ENCODE peak calls at places on chromosome 21, in five cellular contexts. P is HepG2, T is NT2/D1, B is H1, E is GM12878. M is an unnamed sample.

GRCh38 chr21:38990424-38990794 is 184.7 kb downstream of the ETS2 start:
- DNase-seq in P (peak; percentile 61), T (no peak), B (no peak), E (no peak), M (no peak)

GRCh38 chr21:33011462-33011861 is 14.3 kb upstream of the OLIG2 start:
- DNase-seq in P (peak; percentile 57), T (no peak), B (peak; percentile 6), E (no peak), M (no peak)

GRCh38 chr21:31596055-31596454 is 63.4 kb upstream of the SOD1 start:
- DNase-seq in P (no peak), T (no peak), B (no peak), E (no peak), M (no peak)

GRCh38 chr21:28636988-28637691 is 355.5 kb downstream of the LTN1 start:
- DNase-seq in P (no peak), T (no peak), B (no peak), E (no peak), M (no peak)

GRCh38 chr21:25691931-25692330 is 42.8 kb downstream of the ATP5PF start:
- DNase-seq in P (no peak), T (no peak), B (no peak), E (no peak), M (no peak)

GRCh38 chr21:26966978-26967913 is at the start of gene ADAMTS5:
- DNase-seq in P (no peak), T (no peak), B (peak; percentile 69), E (no peak), M (peak; percentile 59)

GRCh38 chr21:39840373-39841097 is 26.7 kb upstream of the PCP4 start:
- DNase-seq in P (no peak), T (no peak), B (no peak), E (no peak), M (no peak)

GRCh38 chr21:38376693-38377092 is 119.9 kb downstream of the KCNJ15 start:
- DNase-seq in P (no peak), T (no peak), B (no peak), E (no peak), M (no peak)

GRCh38 chr21:37849703-37850102 is 66.6 kb downstream of the KCNJ6 start:
- DNase-seq in P (no peak), T (no peak), B (no peak), E (no peak), M (no peak)

GRCh38 chr21:41670056-41670805 is 96.6 kb downstream of the RIPK4 start:
- DNase-seq in P (no peak), T (no peak), B (no peak), E (no peak), M (no peak)

GRCh38 chr21:14686466-14687276 is 140.6 kb upstream of the SAMSN1 start:
- DNase-seq in P (no peak), T (no peak), B (no peak), E (peak; percentile 86), M (no peak)

GRCh38 chr21:20220586-20220985 is 777.6 kb upstream of the NCAM2 start:
- DNase-seq in P (no peak), T (no peak), B (no peak), E (no peak), M (no peak)

GRCh38 chr21:28160378-28160777 is 832.3 kb downstream of the LTN1 start:
- DNase-seq in P (no peak), T (no peak), B (no peak), E (no peak), M (no peak)

GRCh38 chr21:37220433-37220980 is 46.6 kb downstream of the VPS26C start:
- DNase-seq in P (peak; percentile 48), T (peak; percentile 18), B (no peak), E (no peak), M (no peak)

GRCh38 chr21:41068411-41069304 is 99.3 kb upstream of the BACE2 start:
- DNase-seq in P (peak; percentile 50), T (peak; percentile 94), B (peak; percentile 96), E (no peak), M (peak; percentile 78)

GRCh38 chr21:28419811-28420210 is 572.9 kb downstream of the LTN1 start:
- DNase-seq in P (no peak), T (no peak), B (no peak), E (no peak), M (no peak)

GRCh38 chr21:27021046-27021445 is 54.2 kb upstream of the ADAMTS5 start:
- DNase-seq in P (no peak), T (no peak), B (no peak), E (no peak), M (no peak)

GRCh38 chr21:36866419-36866818 is 100.0 kb downstream of the HLCS start:
- DNase-seq in P (no peak), T (no peak), B (no peak), E (no peak), M (no peak)

GRCh38 chr21:31977816-31978215 is 105.0 kb downstream of the HUNK start:
- DNase-seq in P (no peak), T (no peak), B (no peak), E (no peak), M (no peak)

GRCh38 chr21:38170705-38171682 is 85.8 kb upstream of the KCNJ15 start:
- DNase-seq in P (no peak), T (no peak), B (peak; percentile 51), E (no peak), M (no peak)

GRCh38 chr21:41435728-41436127 is 9.7 kb downstream of the MX1 start:
- DNase-seq in P (no peak), T (no peak), B (no peak), E (no peak), M (no peak)

GRCh38 chr21:39180429-39181019 is 2.7 kb downstream of the PSMG1 start:
- DNase-seq in P (no peak), T (no peak), B (no peak), E (no peak), M (no peak)

GRCh38 chr21:29175408-29176147 is 45.1 kb downstream of the MAP3K7CL start:
- DNase-seq in P (peak; percentile 77), T (no peak), B (no peak), E (no peak), M (no peak)

GRCh38 chr21:24188511-24188910 is 1418.8 kb downstream of the MRPL39 start:
- DNase-seq in P (no peak), T (no peak), B (no peak), E (no peak), M (no peak)

GRCh38 chr21:38987551-38988210 is 182.0 kb downstream of the ETS2 start:
- DNase-seq in P (no peak), T (no peak), B (no peak), E (no peak), M (no peak)

DNA sequence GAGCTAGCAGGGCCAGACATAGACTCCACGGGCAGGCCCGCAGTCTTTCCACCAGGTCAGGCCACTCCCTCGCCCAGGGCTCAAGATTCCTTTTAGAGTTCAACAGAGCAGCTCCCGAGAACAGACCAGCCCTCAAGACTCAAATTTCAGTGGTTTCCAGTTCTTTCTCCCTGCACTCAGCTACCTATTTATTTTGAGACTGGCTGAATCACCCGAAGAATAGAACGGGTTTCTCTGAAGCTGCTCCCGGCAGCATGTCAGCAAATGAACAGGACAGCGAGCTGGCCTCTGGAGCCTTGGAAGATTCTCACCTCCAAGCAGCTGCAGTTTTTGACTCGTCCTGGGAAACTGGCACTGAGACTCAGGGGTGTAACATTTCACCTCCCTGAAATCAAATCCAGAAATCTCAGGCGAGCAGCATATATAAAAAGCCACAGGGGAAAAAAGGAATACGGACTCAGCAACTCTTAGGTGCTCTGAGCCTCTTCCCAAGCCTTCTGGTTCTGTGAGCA is 177.9 kb downstream of the CLIC6 start:
- DNase-seq in P (no peak), T (no peak), B (no peak), E (no peak), M (peak; percentile 49)
- TF ChIP-seq SUZ12 in P (no peak), T (no peak), B (no peak), E (no peak), M (no peak)

GRCh38 chr21:17911628-17912027 is 92.5 kb upstream of the C21orf91 start:
- DNase-seq in P (no peak), T (no peak), B (no peak), E (no peak), M (no peak)
- TF ChIP-seq SUZ12 in P (no peak), T (no peak), B (no peak), E (no peak), M (no peak)

GRCh38 chr21:34705032-34705431 is 36.2 kb downstream of the CLIC6 start:
- DNase-seq in P (no peak), T (no peak), B (no peak), E (no peak), M (no peak)
- TF ChIP-seq SUZ12 in P (no peak), T (no peak), B (no peak), E (no peak), M (no peak)

GRCh38 chr21:42670058-42670830 is 16.8 kb downstream of the PDE9A start:
- DNase-seq in P (no peak), T (no peak), B (no peak), E (no peak), M (no peak)
- TF ChIP-seq SUZ12 in P (no peak), T (no peak), B (no peak), E (no peak), M (peak; percentile 17)

GRCh38 chr21:43834146-43834905 is 30.7 kb upstream of the AGPAT3 start:
- DNase-seq in P (no peak), T (no peak), B (no peak), E (no peak), M (no peak)

GRCh38 chr21:43832648-43833047 is 32.4 kb upstream of the AGPAT3 start:
- DNase-seq in P (no peak), T (no peak), B (no peak), E (no peak), M (no peak)

GRCh38 chr21:43835861-43836260 is 29.2 kb upstream of the AGPAT3 start:
- DNase-seq in P (no peak), T (no peak), B (no peak), E (no peak), M (no peak)

GRCh38 chr21:43836616-43837015 is 28.4 kb upstream of the AGPAT3 start:
- DNase-seq in P (no peak), T (no peak), B (no peak), E (no peak), M (no peak)

GRCh38 chr21:43835061-43835460 is 30.0 kb upstream of the AGPAT3 start:
- DNase-seq in P (no peak), T (no peak), B (no peak), E (no peak), M (no peak)
- TF ChIP-seq SUZ12 in P (no peak), T (no peak), B (no peak), E (no peak), M (no peak)

DNA sequence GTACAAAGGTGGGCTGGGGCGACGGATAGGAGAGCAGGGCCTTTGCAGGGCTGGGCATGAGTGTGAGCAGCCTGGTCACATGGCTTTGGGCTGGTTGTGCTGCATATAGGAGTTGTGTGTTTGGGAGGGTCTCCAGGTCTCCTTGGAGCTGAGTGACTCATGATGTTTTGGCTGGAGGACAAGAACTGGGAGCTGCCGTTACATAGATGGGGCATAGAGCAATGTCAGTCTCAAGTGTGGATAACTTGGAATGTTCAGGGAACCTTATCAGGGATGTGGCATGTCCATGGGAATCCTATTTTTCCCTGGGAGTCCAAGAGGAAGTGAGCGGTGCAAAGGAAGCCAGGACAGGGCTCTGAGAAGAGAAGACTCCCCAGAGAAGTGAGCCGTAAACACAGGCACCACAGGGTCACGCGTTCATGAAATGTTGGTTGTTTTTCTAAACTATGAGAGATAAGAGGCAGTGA is 136.4 kb upstream of the KCNE2 start:
- DNase-seq in P (no peak), T (no peak), B (no peak), E (no peak), M (no peak)
- TF ChIP-seq SUZ12 in P (no peak), T (no peak), B (no peak), E (no peak), M (no peak)

M was measured in HEK293T.